ENCODE peak calls at places on chromosomes 11 and 22, in nine cellular contexts. J is adrenal gland, L is Peyer's patch, T is uterus, C is sigmoid colon, P is esophagus muscularis mucosa, R is IMR-90, G is body of pancreas, N is K562. K is an unnamed sample.

GRCh38 chr11:94581926-94582325 is 14.8 kb downstream of the PIWIL4 start:
- DNase-seq in L (no peak), N (no peak), C (no peak), J (no peak), G (no peak), R (no peak), P (no peak), T (no peak), K (no peak)

GRCh38 chr22:48679656-48680555 is 1147.8 kb downstream of the BRD1 start:
- DNase-seq in G (no peak), T (no peak), N (no peak), C (no peak), R (no peak), P (no peak), L (no peak), J (no peak), K (no peak)

GRCh38 chr11:9462806-9463537 is 2.2 kb downstream of the ZNF143 start:
- DNase-seq in C (no peak), L (no peak), R (no peak), P (no peak), J (no peak), G (no peak), T (no peak), N (no peak), K (no peak)

GRCh38 chr11:55826919-55827318 is at the start of gene OR5L2:
- DNase-seq in R (no peak), C (no peak), G (no peak), P (no peak), T (no peak), N (no peak), L (no peak), J (no peak), K (no peak)

GRCh38 chr11:8138526-8138925 is 30.3 kb downstream of the RIC3 start:
- DNase-seq in R (no peak), G (no peak), C (no peak), N (no peak), J (no peak), T (no peak), L (no peak), P (no peak), K (no peak)

GRCh38 chr11:8959546-8960166 is 4.6 kb downstream of the TMEM9B start:
- DNase-seq in T (peak), R (peak), P (no peak), N (peak), L (peak), C (no peak), J (peak), G (peak), K (no peak)

GRCh38 chr22:23101524-23101923 is 31.2 kb downstream of the GNAZ start:
- DNase-seq in N (no peak), P (no peak), G (no peak), R (no peak), T (no peak), J (no peak), L (no peak), C (no peak), K (no peak)

GRCh38 chr11:128246364-128247234 is 340.8 kb downstream of the ETS1 start:
- DNase-seq in L (no peak), J (no peak), G (peak), N (no peak), C (no peak), P (peak), R (peak), T (peak), K (no peak)

GRCh38 chr11:12680246-12680939 is 6.2 kb downstream of the TEAD1 start:
- DNase-seq in J (no peak), L (peak), G (peak), N (no peak), P (no peak), C (peak), T (peak), R (peak), K (no peak)

GRCh38 chr11:89583580-89583979 is 92.4 kb upstream of the NOX4 start:
- DNase-seq in G (no peak), N (no peak), T (no peak), R (no peak), P (no peak), C (no peak), L (no peak), J (no peak), K (no peak)

GRCh38 chr11:72721276-72721675 is 30.9 kb downstream of the ARAP1 start:
- DNase-seq in T (no peak), J (no peak), C (no peak), R (no peak), N (no peak), P (no peak), L (no peak), G (no peak), K (no peak)

GRCh38 chr11:27444801-27445215 is 27.8 kb downstream of the LGR4 start:
- DNase-seq in L (no peak), J (no peak), R (no peak), G (no peak), T (no peak), N (no peak), C (no peak), P (no peak), K (no peak)

GRCh38 chr22:24104307-24105017 is 76.8 kb upstream of the SUSD2 start:
- DNase-seq in C (peak), T (no peak), R (no peak), G (no peak), P (no peak), L (no peak), N (no peak), J (no peak), K (peak)

GRCh38 chr22:40233886-40234285 is 56.2 kb downstream of the TNRC6B start:
- DNase-seq in N (no peak), L (no peak), G (no peak), R (no peak), J (no peak), T (no peak), C (no peak), P (no peak), K (no peak)

GRCh38 chr22:23168381-23169031 is 11.8 kb upstream of the BCR start:
- DNase-seq in R (no peak), J (no peak), C (no peak), L (no peak), T (no peak), G (no peak), N (no peak), P (no peak), K (no peak)

GRCh38 chr11:34234086-34234740 is 123.6 kb downstream of the ABTB2 start:
- DNase-seq in L (peak), P (no peak), G (peak), R (peak), T (peak), C (no peak), N (peak), J (peak), K (no peak)

GRCh38 chr11:1305063-1305495 is 4.4 kb downstream of the TOLLIP start:
- DNase-seq in P (peak), R (no peak), N (no peak), T (no peak), G (peak), J (no peak), L (peak), C (no peak), K (no peak)

GRCh38 chr11:48019230-48019584 is 38.8 kb downstream of the PTPRJ start:
- DNase-seq in P (no peak), J (no peak), L (no peak), G (no peak), R (no peak), N (no peak), T (no peak), C (no peak), K (no peak)

GRCh38 chr11:93370260-93370659 is 39.7 kb downstream of the DEUP1 start:
- DNase-seq in J (no peak), R (no peak), G (no peak), N (no peak), L (no peak), T (no peak), C (no peak), P (no peak), K (no peak)

GRCh38 chr11:117900144-117900651 is 23.7 kb upstream of the FXYD6 start:
- DNase-seq in L (peak), J (no peak), P (no peak), T (peak), C (peak), R (no peak), N (no peak), G (no peak), K (no peak)

GRCh38 chr11:2445948-2446551 is 1.2 kb downstream of the KCNQ1 start:
- DNase-seq in J (peak), G (peak), L (no peak), R (no peak), N (no peak), C (no peak), T (no peak), P (no peak), K (no peak)

GRCh38 chr22:27218012-27218483 is 560.7 kb downstream of the MIAT start:
- DNase-seq in L (no peak), C (no peak), T (no peak), R (no peak), P (no peak), G (no peak), N (no peak), J (no peak), K (no peak)

GRCh38 chr22:19745155-19746133 is 15.1 kb upstream of the TBX1 start:
- DNase-seq in G (no peak), R (no peak), P (no peak), N (peak), C (no peak), T (no peak), L (no peak), J (no peak), K (no peak)

GRCh38 chr22:23565288-23565941 is 14.7 kb downstream of the IGLL1 start:
- DNase-seq in R (no peak), J (no peak), P (no peak), L (no peak), G (peak), T (no peak), N (no peak), C (peak), K (no peak)

GRCh38 chr22:31532060-31532459 is 35.7 kb downstream of the SFI1 start:
- DNase-seq in J (no peak), R (peak), G (no peak), T (no peak), L (no peak), P (no peak), N (no peak), C (no peak), K (no peak)

GRCh38 chr11:78961186-78961782 is 386.6 kb upstream of the NARS2 start:
- DNase-seq in J (no peak), L (no peak), R (peak), G (peak), C (no peak), P (no peak), N (peak), T (no peak), K (no peak)

GRCh38 chr11:1749787-1750351 is 526 bp downstream of the IFITM10 start:
- DNase-seq in P (no peak), N (peak), C (no peak), L (no peak), J (peak), R (peak), T (no peak), G (no peak), K (no peak)

GRCh38 chr11:86954288-86955110 is 696 bp downstream of the FZD4 start:
- DNase-seq in J (peak), G (peak), C (peak), T (peak), L (no peak), N (peak), P (no peak), R (no peak), K (no peak)

GRCh38 chr11:35083181-35084061 is 55.5 kb upstream of the CD44 start:
- DNase-seq in N (no peak), C (peak), T (peak), G (peak), J (peak), L (peak), R (peak), P (peak), K (peak)

GRCh38 chr22:38729946-38730345 is 24.2 kb downstream of the GTPBP1 start:
- DNase-seq in T (no peak), R (no peak), C (no peak), J (no peak), N (no peak), P (no peak), G (no peak), L (no peak), K (no peak)

GRCh38 chr22:49132009-49132408 is 695.7 kb downstream of the BRD1 start:
- DNase-seq in N (no peak), J (no peak), T (no peak), R (no peak), C (peak), L (no peak), G (no peak), P (no peak), K (no peak)

GRCh38 chr11:45110562-45110961 is 35.9 kb upstream of the PRDM11 start:
- DNase-seq in R (peak), C (peak), T (peak), P (peak), G (peak), N (peak), J (no peak), L (peak), K (no peak)

GRCh38 chr22:34354071-34354817 is 434.0 kb upstream of the LARGE1 start:
- DNase-seq in N (no peak), P (no peak), J (no peak), G (no peak), L (no peak), C (no peak), T (no peak), R (no peak), K (no peak)

GRCh38 chr22:19902245-19902699 is 39.3 kb upstream of the COMT start:
- DNase-seq in C (no peak), N (no peak), L (no peak), P (no peak), R (no peak), G (no peak), T (no peak), J (no peak), K (no peak)

GRCh38 chr11:126157326-126158030 is 54.0 kb downstream of the RPUSD4 start:
- DNase-seq in R (no peak), T (no peak), J (no peak), G (no peak), C (no peak), L (no peak), P (no peak), N (no peak), K (no peak)

GRCh38 chr11:76234704-76235232 is 28.5 kb upstream of the WNT11 start:
- DNase-seq in P (no peak), J (peak), L (no peak), G (no peak), R (no peak), N (no peak), C (peak), T (no peak), K (peak)

GRCh38 chr11:76232026-76232665 is 25.8 kb upstream of the WNT11 start:
- DNase-seq in N (peak), L (peak), C (no peak), P (no peak), T (no peak), J (no peak), R (no peak), G (no peak), K (no peak)

GRCh38 chr11:76235233-76236091 is 29.2 kb upstream of the WNT11 start:
- DNase-seq in T (peak), P (peak), J (peak), R (peak), L (peak), G (peak), N (peak), C (peak), K (peak)

GRCh38 chr11:76233196-76233921 is 27.1 kb upstream of the WNT11 start:
- DNase-seq in N (no peak), P (no peak), G (no peak), J (no peak), T (no peak), C (no peak), R (no peak), L (no peak), K (no peak)

DNA sequence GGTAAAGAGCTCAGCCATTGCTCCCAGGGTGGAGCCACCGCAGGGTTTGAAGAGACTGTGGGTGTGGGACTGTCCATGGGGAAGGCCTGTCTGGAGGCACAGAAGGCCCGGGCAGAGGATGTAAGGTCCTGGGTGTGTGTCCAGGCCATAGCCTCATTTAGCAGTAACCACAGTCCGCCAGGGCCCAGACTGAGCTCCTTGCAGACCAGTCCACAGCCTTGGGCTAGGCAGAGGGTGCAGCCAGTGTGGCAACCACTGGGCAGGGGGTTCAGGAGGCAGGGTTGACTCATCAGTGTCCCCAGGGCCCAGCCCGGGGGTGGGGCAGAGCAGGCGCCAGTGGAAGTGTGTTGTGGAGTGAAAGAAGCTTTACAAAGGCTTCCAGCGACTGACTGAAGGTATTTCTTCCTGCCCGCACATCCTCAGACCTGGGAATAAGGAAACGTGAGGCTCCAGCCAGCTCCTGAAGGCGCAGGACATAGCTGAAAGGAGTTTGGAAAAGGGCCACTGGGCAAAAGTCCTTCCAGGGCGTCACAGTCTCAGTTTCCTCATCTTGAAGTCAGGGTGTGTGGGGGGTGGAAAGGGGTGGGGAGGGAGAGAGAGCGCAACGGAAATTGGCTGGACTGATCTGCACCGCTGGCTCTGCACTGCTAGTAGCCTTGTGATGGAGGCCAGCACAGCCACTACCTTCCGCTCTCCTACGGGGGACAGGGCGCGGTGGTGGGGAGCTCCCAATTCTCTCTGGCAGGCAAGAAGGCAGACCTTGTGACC is 27.8 kb upstream of the WNT11 start:
- DNase-seq in N (peak), L (peak), G (peak), J (peak), T (peak), R (no peak), P (no peak), C (peak), K (peak)
- TF ChIP-seq POLR2A in N (no peak), L (no peak), G (no peak), J (peak), T (peak), R (no peak), P (no peak), C (peak), K (no peak)

DNA sequence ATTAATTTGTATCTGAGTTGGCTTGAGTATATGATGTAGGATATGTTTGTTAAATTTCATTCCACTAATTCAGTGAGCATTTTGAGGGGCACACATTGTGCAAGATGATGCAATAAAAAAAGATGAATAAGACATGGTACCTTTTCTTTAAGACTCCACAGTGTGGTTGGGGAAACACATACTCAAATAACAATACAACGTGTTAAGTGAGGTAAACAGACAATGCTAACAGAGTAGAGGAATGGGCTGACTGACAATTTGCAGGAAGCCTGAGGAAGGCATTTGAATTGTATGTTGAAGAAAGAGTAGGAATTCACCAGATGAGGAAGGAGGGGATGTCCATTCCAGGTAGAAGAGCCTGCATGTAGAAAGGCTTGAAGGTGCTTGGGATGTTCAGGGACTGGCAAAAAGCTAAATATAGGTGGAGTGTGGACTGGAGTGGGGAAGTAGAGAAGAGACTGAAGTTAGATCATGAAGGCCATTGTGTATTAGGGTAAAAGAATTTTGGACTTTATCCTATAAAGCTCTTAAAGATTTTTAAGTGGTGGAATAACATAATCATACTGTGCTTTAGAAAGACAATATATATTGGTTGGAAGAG is 6.8 kb downstream of the RNF169 start:
- DNase-seq in N (no peak), P (no peak), R (peak), T (no peak), J (no peak), C (no peak), L (no peak), G (no peak), K (no peak)
- H3K27ac ChIP-seq in N (no peak), P (no peak), R (peak), T (no peak), J (no peak), C (no peak), L (no peak), G (peak), K (no peak)

DNA sequence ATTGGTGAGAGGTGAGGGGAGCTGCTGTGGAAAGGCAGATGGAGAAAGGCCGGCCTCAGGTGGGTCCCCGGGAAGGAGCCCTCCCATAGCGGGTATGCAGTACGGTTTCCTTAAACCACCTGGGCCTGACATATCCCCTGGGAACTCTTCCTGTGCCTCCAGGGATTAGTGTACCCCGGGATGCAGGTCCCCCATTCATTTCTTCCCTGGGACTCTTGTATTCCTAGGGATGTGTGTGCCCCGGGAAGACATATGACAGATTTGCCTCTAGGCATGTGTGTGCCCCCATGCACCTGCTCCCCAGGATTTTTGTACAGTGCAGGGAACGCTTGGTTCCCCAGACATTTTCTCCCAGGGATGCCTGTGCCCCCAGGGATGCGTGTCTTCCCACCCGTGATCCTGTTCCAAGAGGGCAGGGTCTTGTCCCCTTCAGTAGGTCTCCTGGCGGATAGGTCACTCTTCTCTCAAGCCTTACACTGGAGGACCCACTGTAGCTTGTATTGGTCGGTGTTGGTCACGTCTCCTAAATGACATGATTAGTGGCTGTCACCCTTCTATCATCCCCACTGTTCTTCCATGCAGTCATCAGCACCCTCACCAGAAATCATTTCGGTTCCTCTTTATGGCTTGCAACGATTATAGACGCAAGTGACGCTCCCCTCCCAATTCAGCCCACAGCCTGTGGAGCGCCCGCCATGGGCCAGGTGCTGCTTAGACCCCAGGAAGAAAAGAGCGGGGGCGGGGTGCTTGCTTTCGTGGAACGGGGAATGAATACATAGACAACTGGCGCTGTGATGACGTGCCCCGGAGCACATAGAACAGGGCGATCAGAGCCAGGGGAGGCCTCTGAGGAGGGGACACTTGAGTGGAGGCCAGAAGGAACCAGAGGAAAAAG is 1.3 kb downstream of the PARVB start:
- DNase-seq in J (no peak), R (no peak), C (no peak), T (peak), N (peak), G (peak), P (no peak), L (peak), K (no peak)
- TF ChIP-seq POLR2A in J (no peak), R (no peak), C (no peak), T (no peak), N (no peak), G (peak), P (no peak), L (no peak), K (no peak)

GRCh38 chr22:45477366-45478107 is 25.1 kb upstream of the FBLN1 start:
- DNase-seq in L (no peak), T (peak), G (no peak), R (no peak), C (no peak), P (no peak), N (no peak), J (no peak), K (no peak)
- H3K27ac ChIP-seq in L (no peak), T (peak), G (no peak), R (peak), C (no peak), P (no peak), N (no peak), J (no peak), K (no peak)

GRCh38 chr11:64923944-64924909 is at the start of gene PPP2R5B:
- DNase-seq in J (peak), L (peak), R (peak), C (peak), P (peak), N (peak), T (peak), G (peak), K (peak)
- TF ChIP-seq POLR2A in J (peak), L (peak), R (peak), C (peak), P (peak), N (peak), T (peak), G (peak), K (peak)

K was measured in right lobe of liver.